ENCODE peak calls at places on chromosome 20, in ten cellular contexts. One of them, this sample, is unnamed. For H3K27me3, the result is how much of the 10 kb centered on the place peaks cover.

GRCh38 chr20:37408202-37408929 is 62.4 kb downstream of the SRC start:
- DNase-seq in WERI-Rb-1: peak
- DNase-seq in upper lobe of right lung: no peak
- DNase-seq in spleen: no peak
- DNase-seq in PC-9: no peak
- DNase-seq in cardiac muscle cell: no peak
- DNase-seq in lung: no peak
- DNase-seq in adrenal gland: no peak
- DNase-seq in AG04450: no peak
- DNase-seq in IMR-90: no peak
- DNase-seq in this sample: no peak

GRCh38 chr20:40532103-40532502 is 156.9 kb downstream of the MAFB start:
- DNase-seq in WERI-Rb-1: peak
- DNase-seq in upper lobe of right lung: no peak
- DNase-seq in spleen: no peak
- DNase-seq in PC-9: peak
- DNase-seq in cardiac muscle cell: no peak
- DNase-seq in lung: no peak
- DNase-seq in adrenal gland: no peak
- DNase-seq in AG04450: no peak
- DNase-seq in IMR-90: no peak
- DNase-seq in this sample: peak

GRCh38 chr20:1998193-1998520 is 4.3 kb upstream of the PDYN start:
- DNase-seq in WERI-Rb-1: no peak
- DNase-seq in upper lobe of right lung: no peak
- DNase-seq in spleen: no peak
- DNase-seq in PC-9: no peak
- DNase-seq in cardiac muscle cell: no peak
- DNase-seq in lung: no peak
- DNase-seq in adrenal gland: no peak
- DNase-seq in AG04450: no peak
- DNase-seq in IMR-90: no peak
- DNase-seq in this sample: no peak

GRCh38 chr20:8389381-8390368 is 257.6 kb downstream of the PLCB1 start:
- DNase-seq in WERI-Rb-1: no peak
- DNase-seq in upper lobe of right lung: no peak
- DNase-seq in spleen: no peak
- DNase-seq in PC-9: no peak
- DNase-seq in cardiac muscle cell: peak
- DNase-seq in lung: no peak
- DNase-seq in adrenal gland: no peak
- DNase-seq in AG04450: peak
- DNase-seq in IMR-90: peak
- DNase-seq in this sample: no peak

GRCh38 chr20:10113746-10114145 is 79.0 kb downstream of the ANKEF1 start:
- DNase-seq in WERI-Rb-1: no peak
- DNase-seq in upper lobe of right lung: no peak
- DNase-seq in spleen: no peak
- DNase-seq in PC-9: no peak
- DNase-seq in cardiac muscle cell: no peak
- DNase-seq in lung: no peak
- DNase-seq in adrenal gland: no peak
- DNase-seq in AG04450: no peak
- DNase-seq in IMR-90: no peak
- DNase-seq in this sample: no peak

GRCh38 chr20:34078540-34078939 is 33.5 kb downstream of the EIF2S2 start:
- DNase-seq in WERI-Rb-1: no peak
- DNase-seq in upper lobe of right lung: no peak
- DNase-seq in spleen: no peak
- DNase-seq in PC-9: no peak
- DNase-seq in cardiac muscle cell: no peak
- DNase-seq in lung: no peak
- DNase-seq in adrenal gland: no peak
- DNase-seq in AG04450: no peak
- DNase-seq in IMR-90: no peak
- DNase-seq in this sample: no peak

GRCh38 chr20:44051661-44052000 is 135.4 kb downstream of the JPH2 start:
- DNase-seq in WERI-Rb-1: no peak
- DNase-seq in upper lobe of right lung: peak
- DNase-seq in spleen: no peak
- DNase-seq in PC-9: no peak
- DNase-seq in cardiac muscle cell: no peak
- DNase-seq in lung: no peak
- DNase-seq in adrenal gland: no peak
- DNase-seq in AG04450: no peak
- DNase-seq in IMR-90: no peak
- DNase-seq in this sample: no peak

GRCh38 chr20:11766961-11767360 is 150.7 kb upstream of the BTBD3 start:
- DNase-seq in WERI-Rb-1: no peak
- DNase-seq in upper lobe of right lung: no peak
- DNase-seq in spleen: no peak
- DNase-seq in PC-9: no peak
- DNase-seq in cardiac muscle cell: no peak
- DNase-seq in lung: no peak
- DNase-seq in adrenal gland: no peak
- DNase-seq in AG04450: no peak
- DNase-seq in IMR-90: peak
- DNase-seq in this sample: no peak

GRCh38 chr20:14764511-14765369 is 427.3 kb upstream of the FLRT3 start:
- DNase-seq in WERI-Rb-1: no peak
- DNase-seq in upper lobe of right lung: peak
- DNase-seq in spleen: no peak
- DNase-seq in PC-9: peak
- DNase-seq in cardiac muscle cell: no peak
- DNase-seq in lung: peak
- DNase-seq in adrenal gland: no peak
- DNase-seq in AG04450: no peak
- DNase-seq in IMR-90: no peak
- DNase-seq in this sample: no peak

GRCh38 chr20:9515761-9516657 is 1.6 kb downstream of the LAMP5 start:
- DNase-seq in WERI-Rb-1: no peak
- DNase-seq in upper lobe of right lung: no peak
- DNase-seq in spleen: no peak
- DNase-seq in PC-9: no peak
- DNase-seq in cardiac muscle cell: peak
- DNase-seq in lung: peak
- DNase-seq in adrenal gland: peak
- DNase-seq in AG04450: no peak
- DNase-seq in IMR-90: no peak
- DNase-seq in this sample: no peak

GRCh38 chr20:4894981-4895381 is 106.3 kb downstream of the SLC23A2 start:
- DNase-seq in WERI-Rb-1: no peak
- DNase-seq in upper lobe of right lung: no peak
- DNase-seq in spleen: no peak
- DNase-seq in PC-9: no peak
- DNase-seq in cardiac muscle cell: no peak
- DNase-seq in lung: no peak
- DNase-seq in adrenal gland: no peak
- DNase-seq in AG04450: no peak
- DNase-seq in IMR-90: no peak
- DNase-seq in this sample: no peak

GRCh38 chr20:45946149-45946970 is 11.9 kb downstream of the PCIF1 start:
- DNase-seq in WERI-Rb-1: no peak
- DNase-seq in upper lobe of right lung: peak
- DNase-seq in spleen: peak
- DNase-seq in PC-9: peak
- DNase-seq in cardiac muscle cell: no peak
- DNase-seq in lung: peak
- DNase-seq in adrenal gland: peak
- DNase-seq in AG04450: no peak
- DNase-seq in IMR-90: no peak
- DNase-seq in this sample: peak

GRCh38 chr20:46220808-46221207 is 87.5 kb downstream of the CDH22 start:
- DNase-seq in WERI-Rb-1: peak
- DNase-seq in upper lobe of right lung: no peak
- DNase-seq in spleen: no peak
- DNase-seq in PC-9: no peak
- DNase-seq in cardiac muscle cell: peak
- DNase-seq in lung: no peak
- DNase-seq in adrenal gland: no peak
- DNase-seq in AG04450: no peak
- DNase-seq in IMR-90: no peak
- DNase-seq in this sample: no peak

GRCh38 chr20:39968495-39968894 is 720.5 kb downstream of the MAFB start:
- DNase-seq in WERI-Rb-1: no peak
- DNase-seq in upper lobe of right lung: no peak
- DNase-seq in spleen: no peak
- DNase-seq in PC-9: no peak
- DNase-seq in cardiac muscle cell: no peak
- DNase-seq in lung: no peak
- DNase-seq in adrenal gland: no peak
- DNase-seq in AG04450: no peak
- DNase-seq in IMR-90: no peak
- DNase-seq in this sample: no peak

GRCh38 chr20:63969851-63970713 is at the start of gene ZNF512B:
- DNase-seq in WERI-Rb-1: peak
- DNase-seq in upper lobe of right lung: peak
- DNase-seq in spleen: peak
- DNase-seq in PC-9: peak
- DNase-seq in cardiac muscle cell: peak
- DNase-seq in lung: peak
- DNase-seq in adrenal gland: peak
- DNase-seq in AG04450: no peak
- DNase-seq in IMR-90: peak
- DNase-seq in this sample: no peak

GRCh38 chr20:47360489-47361267 is 4.2 kb upstream of the ZMYND8 start:
- DNase-seq in WERI-Rb-1: peak
- DNase-seq in upper lobe of right lung: peak
- DNase-seq in spleen: peak
- DNase-seq in PC-9: peak
- DNase-seq in cardiac muscle cell: peak
- DNase-seq in lung: peak
- DNase-seq in adrenal gland: peak
- DNase-seq in AG04450: peak
- DNase-seq in IMR-90: peak
- DNase-seq in this sample: peak

GRCh38 chr20:25244976-25245375 is 2.9 kb upstream of the PYGB start:
- DNase-seq in WERI-Rb-1: no peak
- DNase-seq in upper lobe of right lung: no peak
- DNase-seq in spleen: no peak
- DNase-seq in PC-9: no peak
- DNase-seq in cardiac muscle cell: no peak
- DNase-seq in lung: no peak
- DNase-seq in adrenal gland: no peak
- DNase-seq in AG04450: no peak
- DNase-seq in IMR-90: no peak
- DNase-seq in this sample: no peak

GRCh38 chr20:44012466-44013226 is 98.0 kb downstream of the TOX2 start:
- DNase-seq in WERI-Rb-1: no peak
- DNase-seq in upper lobe of right lung: no peak
- DNase-seq in spleen: no peak
- DNase-seq in PC-9: no peak
- DNase-seq in cardiac muscle cell: no peak
- DNase-seq in lung: no peak
- DNase-seq in adrenal gland: no peak
- DNase-seq in AG04450: no peak
- DNase-seq in IMR-90: no peak
- DNase-seq in this sample: no peak

GRCh38 chr20:44883214-44883902 is 2.1 kb upstream of the YWHAB start:
- DNase-seq in WERI-Rb-1: no peak
- DNase-seq in upper lobe of right lung: no peak
- DNase-seq in spleen: no peak
- DNase-seq in PC-9: no peak
- DNase-seq in cardiac muscle cell: no peak
- DNase-seq in lung: no peak
- DNase-seq in adrenal gland: no peak
- DNase-seq in AG04450: no peak
- DNase-seq in IMR-90: no peak
- DNase-seq in this sample: no peak

GRCh38 chr20:18057994-18058349 is 256 bp upstream of the OVOL2 start:
- DNase-seq in WERI-Rb-1: peak
- DNase-seq in upper lobe of right lung: no peak
- DNase-seq in spleen: no peak
- DNase-seq in PC-9: no peak
- DNase-seq in cardiac muscle cell: no peak
- DNase-seq in lung: no peak
- DNase-seq in adrenal gland: no peak
- DNase-seq in AG04450: no peak
- DNase-seq in IMR-90: no peak
- DNase-seq in this sample: no peak

GRCh38 chr20:57605045-57605444 is 15.2 kb downstream of the ZBP1 start:
- DNase-seq in WERI-Rb-1: no peak
- DNase-seq in upper lobe of right lung: no peak
- DNase-seq in spleen: no peak
- DNase-seq in PC-9: no peak
- DNase-seq in cardiac muscle cell: no peak
- DNase-seq in lung: no peak
- DNase-seq in adrenal gland: no peak
- DNase-seq in AG04450: no peak
- DNase-seq in IMR-90: no peak
- DNase-seq in this sample: no peak
- H3K27ac ChIP-seq in WERI-Rb-1: no peak
- H3K27ac ChIP-seq in upper lobe of right lung: no peak
- H3K27ac ChIP-seq in spleen: peak
- H3K27ac ChIP-seq in PC-9: no peak
- H3K27ac ChIP-seq in cardiac muscle cell: no peak
- H3K27ac ChIP-seq in lung: no peak
- H3K27ac ChIP-seq in adrenal gland: no peak
- H3K27ac ChIP-seq in AG04450: no peak
- H3K27ac ChIP-seq in IMR-90: no peak
- H3K27ac ChIP-seq in this sample: no peak

GRCh38 chr20:57671662-57672061 is 38.2 kb downstream of the PMEPA1 start:
- DNase-seq in WERI-Rb-1: no peak
- DNase-seq in upper lobe of right lung: no peak
- DNase-seq in spleen: no peak
- DNase-seq in PC-9: no peak
- DNase-seq in cardiac muscle cell: no peak
- DNase-seq in lung: no peak
- DNase-seq in adrenal gland: no peak
- DNase-seq in AG04450: no peak
- DNase-seq in IMR-90: no peak
- DNase-seq in this sample: no peak
- TF ChIP-seq CTCF in WERI-Rb-1: no peak
- TF ChIP-seq CTCF in upper lobe of right lung: peak
- TF ChIP-seq CTCF in spleen: no peak
- TF ChIP-seq CTCF in PC-9: no peak
- TF ChIP-seq CTCF in cardiac muscle cell: peak
- TF ChIP-seq CTCF in lung: no peak
- TF ChIP-seq CTCF in adrenal gland: no peak
- TF ChIP-seq CTCF in AG04450: peak
- TF ChIP-seq CTCF in IMR-90: no peak
- TF ChIP-seq CTCF in this sample: peak

GRCh38 chr20:36281785-36282380 is 24.3 kb upstream of the DLGAP4 start:
- DNase-seq in WERI-Rb-1: no peak
- DNase-seq in upper lobe of right lung: peak
- DNase-seq in spleen: no peak
- DNase-seq in PC-9: no peak
- DNase-seq in cardiac muscle cell: no peak
- DNase-seq in lung: no peak
- DNase-seq in adrenal gland: no peak
- DNase-seq in AG04450: no peak
- DNase-seq in IMR-90: no peak
- DNase-seq in this sample: no peak
- H3K27me3 ChIP-seq in WERI-Rb-1: under half
- H3K27me3 ChIP-seq in upper lobe of right lung: under half
- H3K27me3 ChIP-seq in spleen: under half
- H3K27me3 ChIP-seq in PC-9: half or more
- H3K27me3 ChIP-seq in cardiac muscle cell: under half
- H3K27me3 ChIP-seq in lung: under half
- H3K27me3 ChIP-seq in adrenal gland: under half
- H3K27me3 ChIP-seq in AG04450: under half
- H3K27me3 ChIP-seq in IMR-90: under half
- H3K27me3 ChIP-seq in this sample: under half

GRCh38 chr20:62873280-62873679 is 11.7 kb upstream of the TCFL5 start:
- DNase-seq in WERI-Rb-1: no peak
- DNase-seq in upper lobe of right lung: no peak
- DNase-seq in spleen: no peak
- DNase-seq in PC-9: no peak
- DNase-seq in cardiac muscle cell: no peak
- DNase-seq in lung: no peak
- DNase-seq in adrenal gland: no peak
- DNase-seq in AG04450: no peak
- DNase-seq in IMR-90: no peak
- DNase-seq in this sample: no peak
- H3K27ac ChIP-seq in WERI-Rb-1: no peak
- H3K27ac ChIP-seq in upper lobe of right lung: no peak
- H3K27ac ChIP-seq in spleen: no peak
- H3K27ac ChIP-seq in PC-9: no peak
- H3K27ac ChIP-seq in cardiac muscle cell: no peak
- H3K27ac ChIP-seq in lung: no peak
- H3K27ac ChIP-seq in adrenal gland: peak
- H3K27ac ChIP-seq in AG04450: no peak
- H3K27ac ChIP-seq in IMR-90: no peak
- H3K27ac ChIP-seq in this sample: no peak